ENCODE peak calls at places on chromosomes 16 and 17, in five cellular contexts. H, C, E, R and P are unnamed samples.
A peak's percentile ranks its signal among the peaks of the same experiment; 100 is the strongest.

GRCh38 chr17:32445075-32445427 is 741 bp downstream of the PSMD11 start:
- DNase-seq in H (peak; percentile 63), C (peak; percentile 55), E (peak; percentile 71), R (peak; percentile 82), P (peak; percentile 78)

GRCh38 chr17:56636276-56636675 is 42.8 kb downstream of the NOG start:
- DNase-seq in H (no peak), C (no peak), E (no peak), R (no peak), P (no peak)

GRCh38 chr17:4928881-4929280 is 3.2 kb upstream of the GP1BA start:
- DNase-seq in H (no peak), C (no peak), E (no peak), R (no peak), P (no peak)

GRCh38 chr16:83100679-83101078 is 473.9 kb downstream of the CDH13 start:
- DNase-seq in H (no peak), C (no peak), E (no peak), R (peak; percentile 98), P (peak; percentile 94)

GRCh38 chr17:47953945-47954344 is 3.7 kb downstream of the PRR15L start:
- DNase-seq in H (no peak), C (peak; percentile 30), E (no peak), R (no peak), P (no peak)

GRCh38 chr16:53080345-53081031 is 25.7 kb downstream of the CHD9 start:
- DNase-seq in H (peak; percentile 83), C (no peak), E (peak; percentile 89), R (peak; percentile 95), P (peak; percentile 91)

GRCh38 chr16:68995011-68995504 is 110.4 kb upstream of the HAS3 start:
- DNase-seq in H (peak; percentile 69), C (peak; percentile 85), E (peak; percentile 58), R (peak; percentile 100), P (peak; percentile 98)

GRCh38 chr17:45143101-45143670 is 5.1 kb upstream of the HEXIM1 start:
- DNase-seq in H (no peak), C (peak; percentile 47), E (no peak), R (no peak), P (no peak)

GRCh38 chr17:43613911-43614310 is 47.8 kb downstream of the MEOX1 start:
- DNase-seq in H (no peak), C (no peak), E (no peak), R (no peak), P (no peak)

DNA sequence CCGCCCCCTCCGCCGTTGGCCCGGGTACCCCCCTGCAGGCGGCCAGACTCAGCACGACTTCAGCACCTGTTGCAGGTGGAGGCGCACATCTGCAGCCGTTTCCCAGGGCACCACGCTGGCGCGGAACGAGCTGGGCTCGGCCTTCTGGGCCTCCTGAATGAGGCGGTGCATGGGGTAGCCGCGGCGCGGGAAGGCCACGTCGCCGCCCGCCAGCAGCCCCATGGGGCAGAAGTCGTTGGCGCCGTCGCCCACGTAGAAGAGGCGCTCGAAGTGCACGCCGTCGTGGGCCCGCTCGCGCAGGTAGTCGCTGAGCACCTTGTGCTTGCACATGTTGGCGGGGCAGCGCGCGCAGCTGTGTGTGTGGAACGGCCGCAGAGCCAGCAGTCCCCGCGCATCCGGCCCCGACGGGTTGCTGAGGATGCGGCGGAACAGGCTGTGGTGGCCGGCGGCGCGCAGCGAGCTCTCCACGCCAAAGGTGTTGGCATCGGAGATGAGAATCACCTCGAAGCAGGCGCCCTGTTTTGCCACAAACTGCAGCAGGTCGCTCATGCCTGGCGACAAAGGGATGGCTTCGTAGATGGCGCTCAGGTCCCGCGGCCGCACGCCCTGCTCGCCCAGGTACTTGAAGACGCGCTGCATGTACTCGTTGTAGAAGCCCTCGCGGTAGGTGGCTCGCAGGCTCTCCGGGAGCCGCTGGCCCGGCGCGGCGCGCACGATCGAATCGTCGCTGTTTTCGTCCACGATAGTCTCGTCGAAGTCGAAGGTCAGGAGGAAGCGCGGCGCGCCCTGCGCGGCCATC is 6.2 kb downstream of the PHOSPHO1 start:
- DNase-seq in H (no peak), C (peak; percentile 80), E (no peak), R (no peak), P (no peak)
- H3K27me3 ChIP-seq in H (peaks cover 24% of the 10 kb centered on the region), C (peaks cover 71% of the 10 kb centered on the region), E (peaks cover 45% of the 10 kb centered on the region), R (peaks cover 33% of the 10 kb centered on the region), P (peaks cover 18% of the 10 kb centered on the region)

GRCh38 chr16:57882206-57882605 is 79.9 kb upstream of the KIFC3 start:
- DNase-seq in H (no peak), C (no peak), E (no peak), R (no peak), P (no peak)

GRCh38 chr16:57876210-57876609 is 73.9 kb upstream of the KIFC3 start:
- DNase-seq in H (no peak), C (no peak), E (no peak), R (no peak), P (no peak)

GRCh38 chr16:57875347-57875746 is 73.1 kb upstream of the KIFC3 start:
- DNase-seq in H (no peak), C (no peak), E (no peak), R (no peak), P (no peak)

GRCh38 chr16:57882797-57883196 is 80.5 kb upstream of the KIFC3 start:
- DNase-seq in H (peak; percentile 22), C (no peak), E (peak; percentile 31), R (no peak), P (no peak)

DNA sequence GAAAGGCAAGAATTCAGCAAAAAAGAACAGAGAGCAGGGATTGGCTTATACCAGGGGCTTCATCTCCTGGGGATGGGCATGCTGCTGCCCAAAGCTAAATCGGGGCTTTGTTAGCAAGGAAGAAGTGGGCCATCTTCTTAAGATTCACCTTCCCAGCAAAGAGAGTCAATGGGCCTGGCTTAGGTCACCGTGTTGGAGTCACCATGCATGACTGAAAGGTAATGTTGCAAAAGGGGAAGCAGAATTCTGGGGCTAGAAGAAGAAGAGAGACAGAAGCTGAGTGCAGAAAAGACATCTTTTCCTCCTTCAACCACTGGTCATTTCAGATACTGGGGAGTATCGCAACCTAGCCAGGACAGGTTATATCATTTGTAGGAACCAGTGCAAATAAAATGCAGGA is 76.3 kb upstream of the KIFC3 start:
- DNase-seq in H (no peak), C (no peak), E (no peak), R (no peak), P (no peak)
- H3K27me3 ChIP-seq in H (peaks cover 3% of the 10 kb centered on the region), C (peaks cover 9% of the 10 kb centered on the region), E (peaks cover 26% of the 10 kb centered on the region), R (peaks cover 3% of the 10 kb centered on the region), P (peaks cover 2% of the 10 kb centered on the region)

GRCh38 chr16:85067431-85067830 is 39.8 kb downstream of the KIAA0513 start:
- DNase-seq in H (no peak), C (no peak), E (no peak), R (no peak), P (no peak)

GRCh38 chr16:85067024-85067423 is 39.4 kb downstream of the KIAA0513 start:
- DNase-seq in H (no peak), C (no peak), E (no peak), R (no peak), P (no peak)

GRCh38 chr16:85064186-85064585 is 36.6 kb downstream of the KIAA0513 start:
- DNase-seq in H (no peak), C (no peak), E (no peak), R (no peak), P (no peak)

GRCh38 chr16:85065099-85065498 is 37.5 kb downstream of the KIAA0513 start:
- DNase-seq in H (no peak), C (no peak), E (no peak), R (no peak), P (no peak)

DNA sequence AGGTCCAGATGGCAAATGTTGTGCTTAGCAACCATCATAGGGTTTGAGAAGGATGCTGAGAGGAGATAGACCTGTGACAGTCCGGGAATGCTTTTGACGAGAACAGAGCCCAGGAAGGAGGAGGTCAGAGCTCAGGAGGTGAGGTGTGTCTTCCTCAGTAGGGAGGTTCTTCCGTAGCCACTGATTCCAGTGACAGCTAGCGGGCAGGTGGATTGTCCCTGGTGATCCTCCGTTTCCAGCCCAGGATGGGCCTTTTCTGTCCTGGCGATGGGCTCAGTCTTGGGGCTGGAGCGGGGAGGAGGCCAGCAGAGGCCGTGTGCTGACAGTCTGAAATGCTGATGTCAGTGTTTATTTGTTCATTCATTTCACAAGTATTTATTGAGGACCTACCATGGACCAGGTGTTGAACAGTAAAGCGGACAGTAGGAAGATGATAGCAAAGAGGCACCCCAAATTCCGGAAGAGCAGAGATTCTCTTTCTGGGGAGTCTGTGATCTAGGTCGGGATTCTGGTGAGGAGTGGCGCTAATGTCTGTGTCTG is 38.8 kb downstream of the KIAA0513 start:
- DNase-seq in H (no peak), C (no peak), E (no peak), R (no peak), P (no peak)
- H3K27me3 ChIP-seq in H (no peaks in the 10 kb centered on the region), C (no peaks in the 10 kb centered on the region), E (no peaks in the 10 kb centered on the region), R (no peaks in the 10 kb centered on the region), P (no peaks in the 10 kb centered on the region)

DNA sequence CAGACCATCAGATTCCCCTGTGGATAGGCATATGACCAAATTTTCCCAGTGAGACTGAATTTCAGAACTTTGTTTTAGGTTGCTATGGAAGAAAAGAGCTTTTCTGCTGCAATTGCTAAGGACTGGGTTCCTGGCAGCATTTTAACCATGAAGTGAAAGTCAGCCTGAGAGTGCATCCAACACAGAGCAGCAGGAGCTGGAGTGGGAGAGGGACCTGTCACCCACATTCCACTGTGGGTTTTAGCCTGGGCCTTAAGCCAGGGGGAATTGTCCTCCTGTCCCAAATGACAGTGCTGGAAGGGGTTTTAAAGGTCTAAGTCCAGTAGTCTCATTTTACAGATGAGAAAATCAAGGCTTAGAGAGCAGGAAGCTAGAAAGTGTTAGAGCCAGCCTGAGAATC is 203.5 kb upstream of the N4BP1 start:
- DNase-seq in H (no peak), C (no peak), E (no peak), R (no peak), P (no peak)
- H3K27me3 ChIP-seq in H (peaks cover 2% of the 10 kb centered on the region), C (peaks cover 43% of the 10 kb centered on the region), E (peaks cover 18% of the 10 kb centered on the region), R (peaks cover 8% of the 10 kb centered on the region), P (peaks cover 18% of the 10 kb centered on the region)

GRCh38 chr17:36945959-36946725 is 2.6 kb upstream of the AATF start:
- DNase-seq in H (no peak), C (peak; percentile 50), E (no peak), R (no peak), P (no peak)
- H3K27me3 ChIP-seq in H (peaks cover 66% of the 10 kb centered on the region), C (peaks cover 82% of the 10 kb centered on the region), E (peaks cover 64% of the 10 kb centered on the region), R (peaks cover 49% of the 10 kb centered on the region), P (peaks cover 56% of the 10 kb centered on the region)

GRCh38 chr17:82329683-82330321 is 3.8 kb downstream of the SECTM1 start:
- DNase-seq in H (no peak), C (no peak), E (no peak), R (no peak), P (no peak)

GRCh38 chr17:82330322-82331239 is 3.0 kb downstream of the SECTM1 start:
- DNase-seq in H (no peak), C (no peak), E (peak; percentile 67), R (peak; percentile 19), P (peak; percentile 49)

GRCh38 chr17:82328141-82328993 is 5.2 kb downstream of the SECTM1 start:
- DNase-seq in H (no peak), C (no peak), E (no peak), R (no peak), P (no peak)

GRCh38 chr17:82327757-82328140 is 5.8 kb downstream of the SECTM1 start:
- DNase-seq in H (no peak), C (no peak), E (no peak), R (no peak), P (no peak)

GRCh38 chr17:82328994-82329507 is 4.5 kb downstream of the SECTM1 start:
- DNase-seq in H (no peak), C (no peak), E (no peak), R (no peak), P (no peak)
- H3K27me3 ChIP-seq in H (peaks cover 26% of the 10 kb centered on the region), C (peaks cover 27% of the 10 kb centered on the region), E (peaks cover 10% of the 10 kb centered on the region), R (peaks cover 6% of the 10 kb centered on the region), P (no peaks in the 10 kb centered on the region)

GRCh38 chr17:65360961-65361552 is 200.4 kb downstream of the AXIN2 start:
- DNase-seq in H (no peak), C (no peak), E (no peak), R (no peak), P (no peak)
- H3K27me3 ChIP-seq in H (no peaks in the 10 kb centered on the region), C (no peaks in the 10 kb centered on the region), E (peaks cover 9% of the 10 kb centered on the region), R (no peaks in the 10 kb centered on the region), P (no peaks in the 10 kb centered on the region)